ENCODE peak calls at places on chromosomes 6 and 20, in five cellular contexts. L, X, Q, N and K are unnamed samples.

GRCh38 chr6:42417641-42418112 is 34.0 kb downstream of the TRERF1 start:
- DNase-seq in X (no peak), L (peak), Q (peak), N (no peak), K (no peak)

GRCh38 chr20:37954626-37955025 is 51.7 kb downstream of the VSTM2L start:
- DNase-seq in Q (no peak), L (no peak), X (no peak), N (no peak), K (no peak)

GRCh38 chr6:138986578-138986977 is 1.5 kb downstream of the REPS1 start:
- DNase-seq in X (no peak), N (no peak), Q (no peak), L (no peak), K (no peak)

GRCh38 chr20:15396900-15397299 is 1059.5 kb upstream of the FLRT3 start:
- DNase-seq in Q (no peak), X (no peak), N (no peak), L (no peak), K (no peak)

GRCh38 chr20:35463455-35464300 is 8.3 kb downstream of the CEP250 start:
- DNase-seq in X (no peak), N (peak), L (peak), Q (peak), K (no peak)

GRCh38 chr6:20182926-20183521 is 29.2 kb downstream of the MBOAT1 start:
- DNase-seq in X (no peak), Q (no peak), L (no peak), N (no peak), K (peak)

GRCh38 chr6:2103644-2104523 is 141.5 kb downstream of the GMDS start:
- DNase-seq in Q (peak), X (no peak), L (no peak), N (no peak), K (peak)

GRCh38 chr6:36040958-36041357 is 13.3 kb downstream of the MAPK14 start:
- DNase-seq in X (no peak), L (no peak), Q (no peak), N (no peak), K (no peak)

GRCh38 chr6:17389274-17389847 is 4.0 kb upstream of the CAP2 start:
- DNase-seq in Q (no peak), L (no peak), X (no peak), N (no peak), K (no peak)

GRCh38 chr6:159334068-159334467 is 164.9 kb downstream of the FNDC1 start:
- DNase-seq in N (no peak), Q (no peak), X (no peak), L (no peak), K (no peak)

GRCh38 chr6:119676971-119677370 is 327.4 kb upstream of the MAN1A1 start:
- DNase-seq in X (no peak), L (no peak), Q (no peak), N (no peak), K (no peak)

GRCh38 chr20:58471161-58471834 is 43.9 kb downstream of the APCDD1L start:
- DNase-seq in X (no peak), N (peak), Q (no peak), L (no peak), K (peak)

GRCh38 chr6:170129691-170130171 is 161.1 kb downstream of the DLL1 start:
- DNase-seq in L (no peak), N (peak), X (no peak), Q (no peak), K (peak)